ENCODE peak calls at places on chromosomes 2 and 18, in seven cellular contexts. One of them, this sample, is unnamed.

GRCh38 chr2:219207884-219208740 is 1.5 kb downstream of the ZFAND2B start:
- DNase-seq in GM13976: no peak
- DNase-seq in HuH-7.5: no peak
- DNase-seq in HFFc6: peak
- DNase-seq in fibroblast of villous mesenchyme: peak
- DNase-seq in effector memory CD4-positive, alpha-beta T cell: no peak
- DNase-seq in AML-193: no peak
- DNase-seq in this sample: no peak

GRCh38 chr2:73259276-73259675 is 25.0 kb downstream of the FBXO41 start:
- DNase-seq in GM13976: peak
- DNase-seq in HuH-7.5: no peak
- DNase-seq in HFFc6: no peak
- DNase-seq in fibroblast of villous mesenchyme: no peak
- DNase-seq in effector memory CD4-positive, alpha-beta T cell: no peak
- DNase-seq in AML-193: no peak
- DNase-seq in this sample: no peak

GRCh38 chr2:150479075-150479915 is 8.2 kb downstream of the RND3 start:
- DNase-seq in GM13976: no peak
- DNase-seq in HuH-7.5: no peak
- DNase-seq in HFFc6: no peak
- DNase-seq in fibroblast of villous mesenchyme: peak
- DNase-seq in effector memory CD4-positive, alpha-beta T cell: no peak
- DNase-seq in AML-193: no peak
- DNase-seq in this sample: peak

GRCh38 chr2:186887107-186888090 is 38.4 kb upstream of the ZSWIM2 start:
- DNase-seq in GM13976: no peak
- DNase-seq in HuH-7.5: no peak
- DNase-seq in HFFc6: no peak
- DNase-seq in fibroblast of villous mesenchyme: peak
- DNase-seq in effector memory CD4-positive, alpha-beta T cell: no peak
- DNase-seq in AML-193: no peak
- DNase-seq in this sample: no peak

GRCh38 chr2:238097988-238098853 is 1.9 kb upstream of the ESPNL start:
- DNase-seq in GM13976: peak
- DNase-seq in HuH-7.5: peak
- DNase-seq in HFFc6: no peak
- DNase-seq in fibroblast of villous mesenchyme: peak
- DNase-seq in effector memory CD4-positive, alpha-beta T cell: no peak
- DNase-seq in AML-193: no peak
- DNase-seq in this sample: peak

GRCh38 chr2:33477473-33478468 is 1.3 kb downstream of the RASGRP3 start:
- DNase-seq in GM13976: peak
- DNase-seq in HuH-7.5: no peak
- DNase-seq in HFFc6: no peak
- DNase-seq in fibroblast of villous mesenchyme: no peak
- DNase-seq in effector memory CD4-positive, alpha-beta T cell: no peak
- DNase-seq in AML-193: peak
- DNase-seq in this sample: peak

GRCh38 chr2:217919781-217920351 is 82.9 kb downstream of the TNS1 start:
- DNase-seq in GM13976: no peak
- DNase-seq in HuH-7.5: no peak
- DNase-seq in HFFc6: peak
- DNase-seq in fibroblast of villous mesenchyme: peak
- DNase-seq in effector memory CD4-positive, alpha-beta T cell: no peak
- DNase-seq in AML-193: no peak
- DNase-seq in this sample: no peak

GRCh38 chr2:120750488-120751210 is 15.0 kb downstream of the GLI2 start:
- DNase-seq in GM13976: no peak
- DNase-seq in HuH-7.5: no peak
- DNase-seq in HFFc6: no peak
- DNase-seq in fibroblast of villous mesenchyme: no peak
- DNase-seq in effector memory CD4-positive, alpha-beta T cell: no peak
- DNase-seq in AML-193: no peak
- DNase-seq in this sample: no peak

GRCh38 chr18:55275042-55275897 is 312.7 kb downstream of the TCF4 start:
- DNase-seq in GM13976: no peak
- DNase-seq in HuH-7.5: peak
- DNase-seq in HFFc6: peak
- DNase-seq in fibroblast of villous mesenchyme: peak
- DNase-seq in effector memory CD4-positive, alpha-beta T cell: no peak
- DNase-seq in AML-193: peak
- DNase-seq in this sample: peak

GRCh38 chr2:20221169-20221938 is 3.6 kb downstream of the SDC1 start:
- DNase-seq in GM13976: no peak
- DNase-seq in HuH-7.5: no peak
- DNase-seq in HFFc6: peak
- DNase-seq in fibroblast of villous mesenchyme: peak
- DNase-seq in effector memory CD4-positive, alpha-beta T cell: no peak
- DNase-seq in AML-193: no peak
- DNase-seq in this sample: no peak

GRCh38 chr2:239078128-239078924 is 230.4 kb downstream of the TWIST2 start:
- DNase-seq in GM13976: no peak
- DNase-seq in HuH-7.5: no peak
- DNase-seq in HFFc6: no peak
- DNase-seq in fibroblast of villous mesenchyme: no peak
- DNase-seq in effector memory CD4-positive, alpha-beta T cell: no peak
- DNase-seq in AML-193: no peak
- DNase-seq in this sample: no peak

GRCh38 chr2:112679484-112679883 is 33.7 kb downstream of the SLC20A1 start:
- DNase-seq in GM13976: no peak
- DNase-seq in HuH-7.5: no peak
- DNase-seq in HFFc6: peak
- DNase-seq in fibroblast of villous mesenchyme: no peak
- DNase-seq in effector memory CD4-positive, alpha-beta T cell: no peak
- DNase-seq in AML-193: no peak
- DNase-seq in this sample: no peak